ENCODE peak calls at places on chromosomes 11 and 22, in five cellular contexts. One of them, this sample, is unnamed.

GRCh38 chr11:78419327-78419726 is 1.7 kb upstream of the GAB2 start:
- DNase-seq in heart left ventricle: no peak
- DNase-seq in A549: peak; percentile 71
- DNase-seq in IMR-90: peak; percentile 99
- DNase-seq in ovary: peak; percentile 51
- DNase-seq in this sample: peak; percentile 97

GRCh38 chr22:46087816-46088277 is 62.5 kb upstream of the PPARA start:
- DNase-seq in heart left ventricle: peak; percentile 94
- DNase-seq in A549: peak; percentile 67
- DNase-seq in IMR-90: peak; percentile 86
- DNase-seq in ovary: peak; percentile 97
- DNase-seq in this sample: no peak

GRCh38 chr11:83480811-83481210 is 194.6 kb upstream of the CCDC90B start:
- DNase-seq in heart left ventricle: no peak
- DNase-seq in A549: no peak
- DNase-seq in IMR-90: no peak
- DNase-seq in ovary: no peak
- DNase-seq in this sample: no peak

GRCh38 chr11:8056810-8057463 is 24.1 kb upstream of the TUB start:
- DNase-seq in heart left ventricle: no peak
- DNase-seq in A549: no peak
- DNase-seq in IMR-90: peak; percentile 68
- DNase-seq in ovary: peak; percentile 82
- DNase-seq in this sample: peak; percentile 29

GRCh38 chr11:46890665-46891064 is 27.7 kb downstream of the LRP4 start:
- DNase-seq in heart left ventricle: no peak
- DNase-seq in A549: no peak
- DNase-seq in IMR-90: peak; percentile 36
- DNase-seq in ovary: no peak
- DNase-seq in this sample: peak; percentile 4

GRCh38 chr11:64874841-64875240 is 3.6 kb downstream of the EHD1 start:
- DNase-seq in heart left ventricle: no peak
- DNase-seq in A549: no peak
- DNase-seq in IMR-90: no peak
- DNase-seq in ovary: no peak
- DNase-seq in this sample: no peak

GRCh38 chr22:45334528-45334927 is 24.8 kb downstream of the FAM118A start:
- DNase-seq in heart left ventricle: no peak
- DNase-seq in A549: no peak
- DNase-seq in IMR-90: no peak
- DNase-seq in ovary: no peak
- DNase-seq in this sample: no peak

GRCh38 chr22:42743501-42743991 is 22.9 kb upstream of the A4GALT start:
- DNase-seq in heart left ventricle: peak; percentile 90
- DNase-seq in A549: no peak
- DNase-seq in IMR-90: no peak
- DNase-seq in ovary: peak; percentile 86
- DNase-seq in this sample: no peak

GRCh38 chr22:26952004-26952403 is 294.6 kb downstream of the MIAT start:
- DNase-seq in heart left ventricle: no peak
- DNase-seq in A549: no peak
- DNase-seq in IMR-90: no peak
- DNase-seq in ovary: no peak
- DNase-seq in this sample: no peak

DNA sequence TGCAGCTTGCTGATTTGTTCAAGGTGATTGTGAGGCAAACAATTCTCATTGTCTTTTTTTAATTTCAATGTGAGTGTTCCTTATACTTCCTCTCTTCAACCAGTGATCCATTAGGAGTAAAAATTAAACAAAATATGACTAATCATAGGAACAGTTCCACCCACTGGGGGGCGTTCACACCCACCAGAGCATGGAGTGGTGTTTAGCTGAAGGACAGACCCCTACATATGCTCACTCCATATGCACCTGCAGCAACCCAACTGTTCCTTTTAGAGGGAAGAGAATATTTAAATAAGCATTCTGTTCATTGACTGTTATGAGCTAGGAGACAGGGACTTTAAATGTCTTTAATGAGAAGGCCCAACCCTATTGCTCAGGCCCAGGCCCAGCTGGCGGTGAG is 78.7 kb upstream of the DRD2 start:
- DNase-seq in heart left ventricle: no peak
- DNase-seq in A549: no peak
- DNase-seq in IMR-90: no peak
- DNase-seq in ovary: no peak
- DNase-seq in this sample: no peak
- TF ChIP-seq CTCF in heart left ventricle: no peak
- TF ChIP-seq CTCF in A549: no peak
- TF ChIP-seq CTCF in IMR-90: no peak
- TF ChIP-seq CTCF in ovary: no peak
- TF ChIP-seq CTCF in this sample: no peak

DNA sequence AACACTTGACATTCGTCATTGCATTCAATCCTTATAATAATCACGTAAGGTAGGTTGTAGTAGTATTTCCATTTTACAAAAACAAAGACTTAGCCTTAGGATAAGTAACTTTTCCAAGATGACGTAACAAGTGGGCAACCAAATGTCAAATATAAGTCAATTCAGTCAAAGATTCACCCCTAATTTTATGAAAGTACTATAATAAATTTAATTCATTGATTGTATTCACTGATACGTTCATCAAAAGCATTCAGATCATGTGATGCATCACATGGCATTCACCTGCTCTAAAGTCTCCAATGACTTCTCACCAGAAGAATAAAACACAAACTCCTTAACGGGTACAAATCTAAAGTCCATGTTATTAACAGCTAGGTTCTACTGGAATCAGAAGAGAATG is 2.1 kb downstream of the KIF18A start:
- DNase-seq in heart left ventricle: no peak
- DNase-seq in A549: peak; percentile 52
- DNase-seq in IMR-90: no peak
- DNase-seq in ovary: no peak
- DNase-seq in this sample: no peak
- H3K4me3 ChIP-seq in heart left ventricle: no peak overlapping the region
- H3K4me3 ChIP-seq in A549: peak overlapping the region; percentile 59
- H3K4me3 ChIP-seq in IMR-90: no peak overlapping the region
- H3K4me3 ChIP-seq in ovary: no peak overlapping the region
- H3K4me3 ChIP-seq in this sample: no peak overlapping the region

DNA sequence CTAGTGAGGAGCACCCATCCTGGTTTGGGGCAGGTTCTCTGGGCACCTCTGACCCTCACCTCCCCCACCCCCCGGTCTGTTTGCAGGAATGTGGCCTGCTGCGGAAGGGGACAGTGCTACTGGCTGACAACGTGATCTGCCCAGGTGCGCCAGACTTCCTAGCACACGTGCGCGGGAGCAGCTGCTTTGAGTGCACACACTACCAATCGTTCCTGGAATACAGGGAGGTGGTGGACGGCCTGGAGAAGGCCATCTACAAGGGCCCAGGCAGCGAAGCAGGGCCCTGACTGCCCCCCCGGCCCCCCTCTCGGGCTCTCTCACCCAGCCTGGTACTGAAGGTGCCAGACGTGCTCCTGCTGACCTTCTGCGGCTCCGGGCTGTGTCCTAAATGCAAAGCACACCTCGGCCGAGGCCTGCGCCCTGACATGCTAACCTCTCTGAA is 26.9 kb upstream of the TXNRD2 start:
- DNase-seq in heart left ventricle: no peak
- DNase-seq in A549: no peak
- DNase-seq in IMR-90: no peak
- DNase-seq in ovary: no peak
- DNase-seq in this sample: no peak
- TF ChIP-seq CTCF in heart left ventricle: no peak
- TF ChIP-seq CTCF in A549: no peak
- TF ChIP-seq CTCF in IMR-90: no peak
- TF ChIP-seq CTCF in ovary: no peak
- TF ChIP-seq CTCF in this sample: no peak

DNA sequence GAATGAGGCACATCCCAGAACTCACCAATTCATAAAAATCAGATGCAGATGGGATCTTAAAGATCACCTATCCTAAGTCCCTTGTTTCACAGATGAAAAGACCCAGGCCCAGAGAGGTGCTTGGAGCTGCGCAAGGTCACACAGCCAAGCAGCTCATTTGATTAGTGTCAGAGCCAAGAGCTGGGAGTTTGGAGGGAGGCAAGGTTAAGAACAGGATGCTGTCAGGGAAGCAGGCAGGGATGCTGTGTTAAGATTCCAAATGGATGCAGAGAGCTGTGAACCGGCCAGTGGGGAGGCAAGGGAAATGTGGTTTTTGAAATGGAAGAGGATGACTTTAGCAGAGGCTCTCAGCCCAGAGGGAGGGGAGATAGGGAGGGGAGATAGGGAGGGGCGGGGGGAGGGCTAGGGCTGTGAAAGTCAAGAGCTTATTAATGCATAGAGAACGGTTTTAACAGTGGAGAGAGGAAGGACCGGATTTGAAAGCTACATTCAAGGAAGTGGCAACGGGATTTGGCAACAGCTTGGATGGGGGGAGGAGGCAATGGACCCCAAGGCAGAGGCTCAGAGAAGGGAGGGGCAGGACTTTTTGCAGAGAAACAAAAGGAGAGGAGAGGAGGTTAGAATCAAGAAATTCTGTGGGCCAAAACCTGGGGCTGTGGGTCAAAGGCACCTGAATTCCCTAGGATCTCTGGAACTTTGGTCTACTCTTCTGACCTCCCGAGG is 13.0 kb downstream of the RTN4RL2 start:
- DNase-seq in heart left ventricle: no peak
- DNase-seq in A549: no peak
- DNase-seq in IMR-90: no peak
- DNase-seq in ovary: no peak
- DNase-seq in this sample: no peak
- H3K4me3 ChIP-seq in heart left ventricle: no peak overlapping the region
- H3K4me3 ChIP-seq in A549: no peak overlapping the region
- H3K4me3 ChIP-seq in IMR-90: no peak overlapping the region
- H3K4me3 ChIP-seq in ovary: no peak overlapping the region
- H3K4me3 ChIP-seq in this sample: no peak overlapping the region

GRCh38 chr11:119763071-119763715 is 34.2 kb upstream of the NECTIN1 start:
- DNase-seq in heart left ventricle: no peak
- DNase-seq in A549: no peak
- DNase-seq in IMR-90: no peak
- DNase-seq in ovary: no peak
- DNase-seq in this sample: no peak
- TF ChIP-seq CTCF in heart left ventricle: no peak
- TF ChIP-seq CTCF in A549: no peak
- TF ChIP-seq CTCF in IMR-90: no peak
- TF ChIP-seq CTCF in ovary: no peak
- TF ChIP-seq CTCF in this sample: no peak

GRCh38 chr11:117876049-117876340 is 463 bp downstream of the FXYD6 start:
- DNase-seq in heart left ventricle: no peak
- DNase-seq in A549: no peak
- DNase-seq in IMR-90: no peak
- DNase-seq in ovary: no peak
- DNase-seq in this sample: no peak

GRCh38 chr11:117873828-117874125 is 2.7 kb downstream of the FXYD6 start:
- DNase-seq in heart left ventricle: no peak
- DNase-seq in A549: no peak
- DNase-seq in IMR-90: no peak
- DNase-seq in ovary: no peak
- DNase-seq in this sample: no peak

GRCh38 chr11:117875397-117876048 is 935 bp downstream of the FXYD6 start:
- DNase-seq in heart left ventricle: no peak
- DNase-seq in A549: no peak
- DNase-seq in IMR-90: no peak
- DNase-seq in ovary: no peak
- DNase-seq in this sample: no peak

GRCh38 chr11:117874253-117874909 is 2.1 kb downstream of the FXYD6 start:
- DNase-seq in heart left ventricle: no peak
- DNase-seq in A549: no peak
- DNase-seq in IMR-90: no peak
- DNase-seq in ovary: no peak
- DNase-seq in this sample: no peak

DNA sequence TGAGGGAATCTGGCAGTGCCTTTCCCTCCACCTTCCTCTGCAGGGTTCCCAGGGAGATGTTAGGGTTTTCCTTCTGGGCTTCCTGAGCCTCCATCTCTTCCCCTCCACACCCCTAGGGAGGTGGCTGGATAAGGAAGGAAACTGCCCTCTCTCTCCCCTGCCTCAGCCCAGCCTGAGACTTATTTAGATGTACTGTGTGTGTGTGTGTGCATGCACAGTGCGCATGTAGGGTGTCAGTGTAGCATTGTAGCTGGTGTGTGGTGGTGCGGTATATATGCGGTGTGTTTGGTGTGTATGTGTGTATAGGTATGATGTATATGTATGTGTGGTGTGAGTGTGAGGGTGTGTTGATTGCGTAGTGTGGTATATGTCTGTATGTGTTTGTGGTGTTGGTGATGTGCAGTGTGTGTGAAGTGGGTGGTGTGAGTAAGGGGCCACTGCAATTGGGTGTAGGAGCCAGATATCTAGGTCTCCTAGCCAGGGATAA is 1.5 kb downstream of the FXYD6 start:
- DNase-seq in heart left ventricle: no peak
- DNase-seq in A549: no peak
- DNase-seq in IMR-90: no peak
- DNase-seq in ovary: no peak
- DNase-seq in this sample: no peak
- H3K4me3 ChIP-seq in heart left ventricle: peak overlapping the region; percentile 78
- H3K4me3 ChIP-seq in A549: no peak overlapping the region
- H3K4me3 ChIP-seq in IMR-90: no peak overlapping the region
- H3K4me3 ChIP-seq in ovary: peak overlapping the region; percentile 78
- H3K4me3 ChIP-seq in this sample: no peak overlapping the region